ENCODE peak calls at places on chromosomes 3 and 15, in ten cellular contexts. G is esophagus muscularis mucosa, X is sigmoid colon, Y is endothelial cell of umbilical vein, P is transverse colon, Z is breast epithelium, V is HCT116, Q is HepG2, D is GM12878, C is upper lobe of left lung. I is an unnamed sample.

GRCh38 chr3:21271606-21272016 is 479.4 kb downstream of the ZNF385D start:
- DNase-seq in G (no peak), X (no peak), Y (no peak), P (no peak), Z (no peak), V (no peak), Q (no peak), D (no peak), C (no peak), I (no peak)

GRCh38 chr3:136838641-136839555 is 20.0 kb downstream of the SLC35G2 start:
- DNase-seq in G (no peak), X (no peak), Y (peak; percentile 88), P (no peak), Z (no peak), V (no peak), Q (no peak), D (no peak), C (no peak), I (no peak)

GRCh38 chr3:144241381-144241780 is 269.8 kb downstream of the DIPK2A start:
- DNase-seq in G (no peak), X (no peak), Y (no peak), P (no peak), Z (no peak), V (no peak), Q (no peak), D (no peak), C (no peak), I (no peak)

GRCh38 chr3:28677581-28677980 is 329.0 kb upstream of the AZI2 start:
- DNase-seq in G (no peak), X (no peak), Y (no peak), P (no peak), Z (no peak), V (no peak), Q (no peak), D (no peak), C (no peak), I (no peak)

GRCh38 chr3:171862993-171863521 is 19.9 kb downstream of the TMEM212 start:
- DNase-seq in G (no peak), X (no peak), Y (peak; percentile 98), P (no peak), Z (no peak), V (no peak), Q (peak; percentile 58), D (no peak), C (no peak), I (no peak)

GRCh38 chr15:95734422-95735316 is 595.8 kb upstream of the NR2F2 start:
- DNase-seq in G (no peak), X (no peak), Y (peak; percentile 96), P (no peak), Z (no peak), V (no peak), Q (no peak), D (no peak), C (no peak), I (no peak)

GRCh38 chr3:41338276-41338675 is 139.0 kb downstream of the CTNNB1 start:
- DNase-seq in G (no peak), X (no peak), Y (no peak), P (no peak), Z (no peak), V (no peak), Q (no peak), D (no peak), C (no peak), I (no peak)

GRCh38 chr3:52518723-52519444 is 14.8 kb downstream of the NT5DC2 start:
- DNase-seq in G (no peak), X (no peak), Y (no peak), P (peak; percentile 55), Z (no peak), V (no peak), Q (no peak), D (no peak), C (no peak), I (no peak)

GRCh38 chr15:31393441-31394091 is 66.9 kb downstream of the KLF13 start:
- DNase-seq in G (peak; percentile 89), X (peak; percentile 68), Y (no peak), P (no peak), Z (no peak), V (no peak), Q (no peak), D (no peak), C (no peak), I (no peak)
- TF ChIP-seq POLR2A in G (no peak), X (no peak), Y (no peak), P (no peak), Z (no peak), V (no peak), Q (no peak), D (no peak), C (no peak), I (no peak)

GRCh38 chr3:183312433-183312832 is 59.4 kb downstream of the B3GNT5 start:
- DNase-seq in G (no peak), X (no peak), Y (no peak), P (no peak), Z (no peak), V (no peak), Q (no peak), D (no peak), C (no peak), I (no peak)

GRCh38 chr3:183313331-183313730 is 60.3 kb downstream of the B3GNT5 start:
- DNase-seq in G (no peak), X (no peak), Y (no peak), P (no peak), Z (no peak), V (no peak), Q (no peak), D (no peak), C (no peak), I (no peak)

GRCh38 chr3:183308746-183309145 is 55.7 kb downstream of the B3GNT5 start:
- DNase-seq in G (no peak), X (no peak), Y (no peak), P (no peak), Z (no peak), V (no peak), Q (no peak), D (no peak), C (no peak), I (no peak)

GRCh38 chr3:183309276-183309675 is 56.2 kb downstream of the B3GNT5 start:
- DNase-seq in G (no peak), X (no peak), Y (no peak), P (peak; percentile 76), Z (no peak), V (no peak), Q (peak; percentile 19), D (no peak), C (no peak), I (no peak)

GRCh38 chr3:183310936-183311335 is 57.9 kb downstream of the B3GNT5 start:
- DNase-seq in G (no peak), X (no peak), Y (no peak), P (no peak), Z (no peak), V (no peak), Q (no peak), D (no peak), C (no peak), I (no peak)
- TF ChIP-seq POLR2AphosphoS5 in G (no peak), X (no peak), Y (no peak), P (no peak), Z (no peak), V (no peak), Q (no peak), D (no peak), C (no peak), I (no peak)

GRCh38 chr15:85690546-85691226 is 104.0 kb downstream of the KLHL25 start:
- DNase-seq in G (no peak), X (no peak), Y (peak; percentile 58), P (no peak), Z (no peak), V (no peak), Q (no peak), D (peak; percentile 79), C (no peak), I (no peak)

GRCh38 chr15:85691350-85692240 is 103.1 kb downstream of the KLHL25 start:
- DNase-seq in G (no peak), X (no peak), Y (no peak), P (peak; percentile 63), Z (no peak), V (no peak), Q (no peak), D (peak; percentile 87), C (no peak), I (no peak)

GRCh38 chr15:85692873-85693272 is 101.9 kb downstream of the KLHL25 start:
- DNase-seq in G (no peak), X (no peak), Y (no peak), P (peak; percentile 51), Z (no peak), V (no peak), Q (no peak), D (peak; percentile 95), C (no peak), I (no peak)

GRCh38 chr15:85693277-85693676 is 101.4 kb downstream of the KLHL25 start:
- DNase-seq in G (no peak), X (no peak), Y (no peak), P (no peak), Z (no peak), V (no peak), Q (no peak), D (no peak), C (no peak), I (no peak)

DNA sequence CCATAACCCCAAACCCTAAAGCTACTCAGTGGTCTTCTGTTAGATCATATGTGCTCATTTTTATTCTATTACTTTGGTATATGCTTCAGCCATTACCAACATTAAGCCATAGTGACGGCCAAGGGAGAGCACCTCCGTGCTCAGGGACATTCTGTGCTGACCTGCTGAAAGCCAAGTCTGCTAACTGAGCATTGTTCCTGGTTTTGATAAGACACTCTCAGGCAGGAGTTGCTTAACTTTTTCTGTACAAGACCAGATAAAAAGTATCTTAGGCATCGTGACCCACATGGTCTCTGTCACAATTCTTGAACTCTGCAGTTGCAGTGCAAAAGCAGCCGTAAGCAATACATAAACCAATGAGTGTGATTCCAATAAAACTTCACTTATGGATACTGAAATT is 100.6 kb downstream of the KLHL25 start:
- DNase-seq in G (no peak), X (no peak), Y (no peak), P (no peak), Z (no peak), V (no peak), Q (no peak), D (no peak), C (no peak), I (no peak)
- H3K4me3 ChIP-seq in G (no peak overlapping the region), X (no peak overlapping the region), Y (no peak overlapping the region), P (no peak overlapping the region), Z (no peak overlapping the region), V (no peak overlapping the region), Q (no peak overlapping the region), D (no peak overlapping the region), C (no peak overlapping the region), I (no peak overlapping the region)

GRCh38 chr3:129658156-129658843 is 51.8 kb upstream of the PLXND1 start:
- DNase-seq in G (no peak), X (no peak), Y (peak; percentile 85), P (no peak), Z (no peak), V (no peak), Q (peak; percentile 35), D (no peak), C (no peak), I (no peak)

GRCh38 chr3:129654126-129654525 is 47.6 kb upstream of the PLXND1 start:
- DNase-seq in G (no peak), X (no peak), Y (no peak), P (no peak), Z (no peak), V (no peak), Q (no peak), D (no peak), C (no peak), I (no peak)

GRCh38 chr3:129657261-129658046 is 51.0 kb upstream of the PLXND1 start:
- DNase-seq in G (no peak), X (no peak), Y (peak; percentile 15), P (no peak), Z (no peak), V (no peak), Q (no peak), D (no peak), C (no peak), I (no peak)

GRCh38 chr3:129655326-129655725 is 48.9 kb upstream of the PLXND1 start:
- DNase-seq in G (no peak), X (no peak), Y (no peak), P (no peak), Z (no peak), V (no peak), Q (no peak), D (no peak), C (no peak), I (no peak)

GRCh38 chr3:129656659-129657247 is 50.3 kb upstream of the PLXND1 start:
- DNase-seq in G (no peak), X (no peak), Y (peak; percentile 48), P (no peak), Z (no peak), V (peak; percentile 47), Q (peak; percentile 91), D (no peak), C (no peak), I (no peak)
- TF ChIP-seq POLR2A in G (no peak), X (no peak), Y (no peak), P (no peak), Z (no peak), V (no peak), Q (no peak), D (no peak), C (no peak), I (no peak)

I was measured in suprapubic skin.